ENCODE peak calls at places on chromosomes 7 and 10, in nine cellular contexts. One of them, this sample, is unnamed.
A peak's percentile ranks its signal among the peaks of the same experiment; 100 is the strongest.

GRCh38 chr10:75028748-75029147 is 82.7 kb upstream of the SAMD8 start:
- DNase-seq in A549: no peak
- DNase-seq in fibroblast of mammary gland: no peak
- DNase-seq in H7: no peak
- DNase-seq in HAP-1: no peak
- DNase-seq in CD4-positive, CD25-positive, alpha-beta regulatory T cell: no peak
- DNase-seq in fibroblast of lung: no peak
- DNase-seq in astrocyte of the spinal cord: no peak
- DNase-seq in NB4: no peak
- DNase-seq in this sample: no peak

GRCh38 chr7:29859491-29860180 is 53.3 kb downstream of the WIPF3 start:
- DNase-seq in A549: no peak
- DNase-seq in fibroblast of mammary gland: no peak
- DNase-seq in H7: no peak
- DNase-seq in HAP-1: no peak
- DNase-seq in CD4-positive, CD25-positive, alpha-beta regulatory T cell: no peak
- DNase-seq in fibroblast of lung: no peak
- DNase-seq in astrocyte of the spinal cord: no peak
- DNase-seq in NB4: peak; percentile 40
- DNase-seq in this sample: no peak

GRCh38 chr7:40162516-40162915 is 27.7 kb downstream of the SUGCT start:
- DNase-seq in A549: no peak
- DNase-seq in fibroblast of mammary gland: peak; percentile 24
- DNase-seq in H7: no peak
- DNase-seq in HAP-1: no peak
- DNase-seq in CD4-positive, CD25-positive, alpha-beta regulatory T cell: no peak
- DNase-seq in fibroblast of lung: peak; percentile 22
- DNase-seq in astrocyte of the spinal cord: no peak
- DNase-seq in NB4: no peak
- DNase-seq in this sample: no peak

GRCh38 chr10:22437620-22438588 is 92.6 kb downstream of the SPAG6 start:
- DNase-seq in A549: no peak
- DNase-seq in fibroblast of mammary gland: no peak
- DNase-seq in H7: no peak
- DNase-seq in HAP-1: peak; percentile 17
- DNase-seq in CD4-positive, CD25-positive, alpha-beta regulatory T cell: no peak
- DNase-seq in fibroblast of lung: peak; percentile 36
- DNase-seq in astrocyte of the spinal cord: peak; percentile 58
- DNase-seq in NB4: no peak
- DNase-seq in this sample: no peak

GRCh38 chr10:35640474-35640873 is 1.6 kb downstream of the FZD8 start:
- DNase-seq in A549: peak; percentile 85
- DNase-seq in fibroblast of mammary gland: peak; percentile 65
- DNase-seq in H7: peak; percentile 86
- DNase-seq in HAP-1: peak; percentile 65
- DNase-seq in CD4-positive, CD25-positive, alpha-beta regulatory T cell: no peak
- DNase-seq in fibroblast of lung: peak; percentile 73
- DNase-seq in astrocyte of the spinal cord: peak; percentile 66
- DNase-seq in NB4: no peak
- DNase-seq in this sample: no peak

GRCh38 chr7:102424129-102424551 is 9.2 kb upstream of the ORAI2 start:
- DNase-seq in A549: no peak
- DNase-seq in fibroblast of mammary gland: no peak
- DNase-seq in H7: peak; percentile 63
- DNase-seq in HAP-1: no peak
- DNase-seq in CD4-positive, CD25-positive, alpha-beta regulatory T cell: no peak
- DNase-seq in fibroblast of lung: no peak
- DNase-seq in astrocyte of the spinal cord: no peak
- DNase-seq in NB4: no peak
- DNase-seq in this sample: no peak

GRCh38 chr7:121300685-121301084 is 28.1 kb upstream of the WNT16 start:
- DNase-seq in A549: no peak
- DNase-seq in fibroblast of mammary gland: no peak
- DNase-seq in H7: no peak
- DNase-seq in HAP-1: no peak
- DNase-seq in CD4-positive, CD25-positive, alpha-beta regulatory T cell: no peak
- DNase-seq in fibroblast of lung: no peak
- DNase-seq in astrocyte of the spinal cord: no peak
- DNase-seq in NB4: no peak
- DNase-seq in this sample: no peak

GRCh38 chr7:140497241-140497769 is 18.0 kb upstream of the MKRN1 start:
- DNase-seq in A549: no peak
- DNase-seq in fibroblast of mammary gland: no peak
- DNase-seq in H7: no peak
- DNase-seq in HAP-1: no peak
- DNase-seq in CD4-positive, CD25-positive, alpha-beta regulatory T cell: no peak
- DNase-seq in fibroblast of lung: no peak
- DNase-seq in astrocyte of the spinal cord: no peak
- DNase-seq in NB4: no peak
- DNase-seq in this sample: no peak

GRCh38 chr7:151175047-151175792 is 7.7 kb upstream of the GBX1 start:
- DNase-seq in A549: no peak
- DNase-seq in fibroblast of mammary gland: no peak
- DNase-seq in H7: peak; percentile 38
- DNase-seq in HAP-1: no peak
- DNase-seq in CD4-positive, CD25-positive, alpha-beta regulatory T cell: no peak
- DNase-seq in fibroblast of lung: no peak
- DNase-seq in astrocyte of the spinal cord: no peak
- DNase-seq in NB4: no peak
- DNase-seq in this sample: no peak

GRCh38 chr7:39621261-39621660 is 2.1 kb upstream of the RALA start:
- DNase-seq in A549: no peak
- DNase-seq in fibroblast of mammary gland: peak; percentile 93
- DNase-seq in H7: no peak
- DNase-seq in HAP-1: no peak
- DNase-seq in CD4-positive, CD25-positive, alpha-beta regulatory T cell: no peak
- DNase-seq in fibroblast of lung: peak; percentile 97
- DNase-seq in astrocyte of the spinal cord: peak; percentile 85
- DNase-seq in NB4: peak; percentile 48
- DNase-seq in this sample: no peak

GRCh38 chr10:25405871-25406270 is 231.1 kb downstream of the GPR158 start:
- DNase-seq in A549: no peak
- DNase-seq in fibroblast of mammary gland: no peak
- DNase-seq in H7: no peak
- DNase-seq in HAP-1: no peak
- DNase-seq in CD4-positive, CD25-positive, alpha-beta regulatory T cell: no peak
- DNase-seq in fibroblast of lung: peak; percentile 76
- DNase-seq in astrocyte of the spinal cord: peak; percentile 32
- DNase-seq in NB4: no peak
- DNase-seq in this sample: no peak

GRCh38 chr10:105650311-105650710 is 1009.2 kb downstream of the SORCS3 start:
- DNase-seq in A549: no peak
- DNase-seq in fibroblast of mammary gland: no peak
- DNase-seq in H7: no peak
- DNase-seq in HAP-1: no peak
- DNase-seq in CD4-positive, CD25-positive, alpha-beta regulatory T cell: no peak
- DNase-seq in fibroblast of lung: no peak
- DNase-seq in astrocyte of the spinal cord: no peak
- DNase-seq in NB4: no peak
- DNase-seq in this sample: no peak

GRCh38 chr7:157910446-157910845 is 573.6 kb downstream of the DNAJB6 start:
- DNase-seq in A549: no peak
- DNase-seq in fibroblast of mammary gland: no peak
- DNase-seq in H7: no peak
- DNase-seq in HAP-1: no peak
- DNase-seq in CD4-positive, CD25-positive, alpha-beta regulatory T cell: no peak
- DNase-seq in fibroblast of lung: no peak
- DNase-seq in astrocyte of the spinal cord: no peak
- DNase-seq in NB4: no peak
- DNase-seq in this sample: no peak

GRCh38 chr7:106063039-106063438 is 49.1 kb downstream of the SYPL1 start:
- DNase-seq in A549: no peak
- DNase-seq in fibroblast of mammary gland: no peak
- DNase-seq in H7: peak; percentile 6
- DNase-seq in HAP-1: no peak
- DNase-seq in CD4-positive, CD25-positive, alpha-beta regulatory T cell: no peak
- DNase-seq in fibroblast of lung: no peak
- DNase-seq in astrocyte of the spinal cord: no peak
- DNase-seq in NB4: no peak
- DNase-seq in this sample: no peak

GRCh38 chr7:106065560-106066500 is 46.3 kb downstream of the SYPL1 start:
- DNase-seq in A549: no peak
- DNase-seq in fibroblast of mammary gland: peak; percentile 29
- DNase-seq in H7: peak; percentile 67
- DNase-seq in HAP-1: no peak
- DNase-seq in CD4-positive, CD25-positive, alpha-beta regulatory T cell: no peak
- DNase-seq in fibroblast of lung: peak; percentile 46
- DNase-seq in astrocyte of the spinal cord: peak; percentile 44
- DNase-seq in NB4: no peak
- DNase-seq in this sample: no peak

GRCh38 chr7:106063692-106064091 is 48.4 kb downstream of the SYPL1 start:
- DNase-seq in A549: no peak
- DNase-seq in fibroblast of mammary gland: no peak
- DNase-seq in H7: peak; percentile 8
- DNase-seq in HAP-1: no peak
- DNase-seq in CD4-positive, CD25-positive, alpha-beta regulatory T cell: no peak
- DNase-seq in fibroblast of lung: no peak
- DNase-seq in astrocyte of the spinal cord: no peak
- DNase-seq in NB4: no peak
- DNase-seq in this sample: no peak

GRCh38 chr7:106064836-106065559 is 47.1 kb downstream of the SYPL1 start:
- DNase-seq in A549: peak; percentile 85
- DNase-seq in fibroblast of mammary gland: peak; percentile 97
- DNase-seq in H7: peak; percentile 53
- DNase-seq in HAP-1: peak; percentile 39
- DNase-seq in CD4-positive, CD25-positive, alpha-beta regulatory T cell: no peak
- DNase-seq in fibroblast of lung: peak; percentile 96
- DNase-seq in astrocyte of the spinal cord: peak; percentile 93
- DNase-seq in NB4: peak; percentile 47
- DNase-seq in this sample: no peak

DNA sequence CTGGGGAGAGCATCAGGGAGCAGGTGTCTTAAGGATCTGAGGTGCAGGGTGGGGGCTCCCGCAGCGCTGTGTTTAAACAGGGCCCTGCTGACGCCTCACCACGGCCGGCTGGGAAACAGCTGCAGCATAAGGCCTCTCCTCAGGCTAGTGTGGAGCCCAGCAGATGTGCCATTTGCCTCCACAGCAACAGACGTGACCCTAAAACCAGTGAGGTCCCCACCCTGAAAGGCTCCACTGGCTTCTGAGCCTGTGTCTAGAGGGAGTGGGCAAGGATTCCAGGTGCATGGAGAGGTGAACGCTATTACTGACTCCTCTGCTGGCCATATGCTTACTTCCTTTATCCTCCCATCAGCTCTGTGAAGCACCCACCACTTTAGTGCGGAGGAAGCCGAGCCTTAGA is 47.8 kb downstream of the SYPL1 start:
- DNase-seq in A549: no peak
- DNase-seq in fibroblast of mammary gland: no peak
- DNase-seq in H7: peak; percentile 26
- DNase-seq in HAP-1: no peak
- DNase-seq in CD4-positive, CD25-positive, alpha-beta regulatory T cell: no peak
- DNase-seq in fibroblast of lung: no peak
- DNase-seq in astrocyte of the spinal cord: no peak
- DNase-seq in NB4: no peak
- DNase-seq in this sample: no peak
- H3K4me3 ChIP-seq in A549: no peak overlapping the region
- H3K4me3 ChIP-seq in fibroblast of mammary gland: no peak overlapping the region
- H3K4me3 ChIP-seq in H7: no peak overlapping the region
- H3K4me3 ChIP-seq in HAP-1: no peak overlapping the region
- H3K4me3 ChIP-seq in CD4-positive, CD25-positive, alpha-beta regulatory T cell: no peak overlapping the region
- H3K4me3 ChIP-seq in fibroblast of lung: no peak overlapping the region
- H3K4me3 ChIP-seq in astrocyte of the spinal cord: no peak overlapping the region
- H3K4me3 ChIP-seq in NB4: no peak overlapping the region
- H3K4me3 ChIP-seq in this sample: no peak overlapping the region

GRCh38 chr7:155466142-155466813 is 8.3 kb downstream of the EN2 start:
- DNase-seq in A549: no peak
- DNase-seq in fibroblast of mammary gland: no peak
- DNase-seq in H7: no peak
- DNase-seq in HAP-1: no peak
- DNase-seq in CD4-positive, CD25-positive, alpha-beta regulatory T cell: no peak
- DNase-seq in fibroblast of lung: no peak
- DNase-seq in astrocyte of the spinal cord: no peak
- DNase-seq in NB4: no peak
- DNase-seq in this sample: no peak
- H3K4me3 ChIP-seq in A549: no peak overlapping the region
- H3K4me3 ChIP-seq in fibroblast of mammary gland: no peak overlapping the region
- H3K4me3 ChIP-seq in H7: peak overlapping the region; percentile 47
- H3K4me3 ChIP-seq in HAP-1: no peak overlapping the region
- H3K4me3 ChIP-seq in CD4-positive, CD25-positive, alpha-beta regulatory T cell: no peak overlapping the region
- H3K4me3 ChIP-seq in fibroblast of lung: no peak overlapping the region
- H3K4me3 ChIP-seq in astrocyte of the spinal cord: no peak overlapping the region
- H3K4me3 ChIP-seq in NB4: no peak overlapping the region
- H3K4me3 ChIP-seq in this sample: no peak overlapping the region

DNA sequence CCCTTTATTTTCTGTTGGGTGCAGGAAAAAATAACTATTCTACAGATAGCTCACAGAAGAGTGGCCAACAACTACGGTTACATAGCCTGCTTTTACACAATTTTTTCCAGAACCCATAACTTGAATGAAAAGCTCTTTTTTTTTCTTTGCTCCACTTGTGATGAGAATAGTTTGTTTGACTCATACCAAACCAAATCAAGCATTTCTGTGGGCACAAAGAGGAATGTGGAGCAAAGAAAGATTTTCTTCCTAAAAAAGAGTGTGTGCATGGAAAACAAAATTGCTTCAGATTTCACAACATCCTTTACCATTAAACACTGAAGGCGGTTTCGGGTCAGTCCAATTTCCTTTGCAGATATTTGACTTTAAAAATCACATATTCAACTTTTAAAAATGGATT is 54.8 kb upstream of the RAB11FIP2 start:
- DNase-seq in A549: no peak
- DNase-seq in fibroblast of mammary gland: peak; percentile 1
- DNase-seq in H7: no peak
- DNase-seq in HAP-1: no peak
- DNase-seq in CD4-positive, CD25-positive, alpha-beta regulatory T cell: no peak
- DNase-seq in fibroblast of lung: peak; percentile 63
- DNase-seq in astrocyte of the spinal cord: peak; percentile 22
- DNase-seq in NB4: no peak
- DNase-seq in this sample: no peak
- H3K4me3 ChIP-seq in A549: no peak overlapping the region
- H3K4me3 ChIP-seq in fibroblast of mammary gland: no peak overlapping the region
- H3K4me3 ChIP-seq in H7: no peak overlapping the region
- H3K4me3 ChIP-seq in HAP-1: no peak overlapping the region
- H3K4me3 ChIP-seq in CD4-positive, CD25-positive, alpha-beta regulatory T cell: no peak overlapping the region
- H3K4me3 ChIP-seq in fibroblast of lung: no peak overlapping the region
- H3K4me3 ChIP-seq in astrocyte of the spinal cord: no peak overlapping the region
- H3K4me3 ChIP-seq in NB4: no peak overlapping the region
- H3K4me3 ChIP-seq in this sample: no peak overlapping the region

DNA sequence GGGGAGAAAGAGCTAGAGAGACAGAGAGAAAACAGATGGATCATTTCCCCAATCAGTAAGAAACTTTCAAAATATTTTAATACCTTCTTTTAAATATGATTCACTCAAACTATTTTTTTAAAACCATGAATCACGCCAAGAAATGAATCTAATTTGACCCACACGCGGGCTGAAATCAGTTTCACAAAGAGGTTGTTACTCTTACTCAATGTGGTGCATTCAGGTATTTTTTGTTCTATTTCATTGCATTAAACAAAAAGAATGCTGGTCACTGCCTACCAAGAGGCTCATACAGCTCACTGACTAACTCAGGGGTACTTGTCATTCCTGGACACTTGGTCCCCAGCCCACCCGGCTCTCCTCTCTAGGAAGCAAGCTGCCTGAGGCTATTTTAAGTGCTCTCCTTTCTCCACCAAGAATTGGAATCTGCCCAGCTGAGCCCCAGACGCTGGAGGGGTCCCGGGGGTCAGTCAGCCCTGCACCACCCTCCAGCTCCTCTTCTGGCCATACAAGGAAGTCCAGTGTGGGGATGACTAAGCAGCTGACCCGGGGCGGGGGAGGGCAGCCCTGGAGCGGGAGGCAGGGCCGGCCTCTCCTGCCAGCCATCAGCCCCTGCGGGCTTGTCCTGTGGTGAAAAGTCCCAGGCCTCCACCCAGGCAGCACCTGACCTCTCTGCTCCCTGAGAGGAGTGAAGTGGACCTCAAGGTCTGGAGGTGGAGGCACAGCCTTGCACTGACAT is 21.7 kb upstream of the PFKP start:
- DNase-seq in A549: peak; percentile 82
- DNase-seq in fibroblast of mammary gland: peak; percentile 76
- DNase-seq in H7: peak; percentile 90
- DNase-seq in HAP-1: peak; percentile 29
- DNase-seq in CD4-positive, CD25-positive, alpha-beta regulatory T cell: no peak
- DNase-seq in fibroblast of lung: peak; percentile 92
- DNase-seq in astrocyte of the spinal cord: peak; percentile 84
- DNase-seq in NB4: no peak
- DNase-seq in this sample: no peak
- H3K4me3 ChIP-seq in A549: no peak overlapping the region
- H3K4me3 ChIP-seq in fibroblast of mammary gland: peak overlapping the region; percentile 27
- H3K4me3 ChIP-seq in H7: no peak overlapping the region
- H3K4me3 ChIP-seq in HAP-1: no peak overlapping the region
- H3K4me3 ChIP-seq in CD4-positive, CD25-positive, alpha-beta regulatory T cell: no peak overlapping the region
- H3K4me3 ChIP-seq in fibroblast of lung: no peak overlapping the region
- H3K4me3 ChIP-seq in astrocyte of the spinal cord: no peak overlapping the region
- H3K4me3 ChIP-seq in NB4: no peak overlapping the region
- H3K4me3 ChIP-seq in this sample: no peak overlapping the region

This sample was measured in CD8-positive, alpha-beta T cell.